ENCODE peak calls at places on chromosome 6, in four cellular contexts. One of them, this sample, is unnamed.
A peak's percentile ranks its signal among the peaks of the same experiment; 100 is the strongest.

GRCh38 chr6:134373282-134373922 is 55.5 kb upstream of the SGK1 start:
- DNase-seq in GM23248: peak; percentile 87
- DNase-seq in HCT116: no peak
- DNase-seq in endothelial cell of umbilical vein: peak; percentile 90
- DNase-seq in this sample: no peak

GRCh38 chr6:27795697-27796494 is 116.3 kb downstream of the OR2B2 start:
- DNase-seq in GM23248: peak; percentile 84
- DNase-seq in endothelial cell of umbilical vein: peak; percentile 95
- DNase-seq in HCT116: peak; percentile 90
- DNase-seq in this sample: peak; percentile 97

GRCh38 chr6:148342146-148343027 is at the start of gene SASH1:
- DNase-seq in HCT116: peak; percentile 62
- DNase-seq in GM23248: peak; percentile 87
- DNase-seq in endothelial cell of umbilical vein: peak; percentile 89
- DNase-seq in this sample: peak; percentile 66

GRCh38 chr6:168265394-168265793 is 54.2 kb downstream of the DACT2 start:
- DNase-seq in HCT116: no peak
- DNase-seq in endothelial cell of umbilical vein: no peak
- DNase-seq in GM23248: no peak
- DNase-seq in this sample: no peak

GRCh38 chr6:30156262-30156599 is 4.8 kb downstream of the TRIM10 start:
- DNase-seq in endothelial cell of umbilical vein: peak; percentile 6
- DNase-seq in GM23248: peak; percentile 44
- DNase-seq in HCT116: peak; percentile 82
- DNase-seq in this sample: no peak

GRCh38 chr6:119079288-119079809 is 885 bp upstream of the FAM184A start:
- DNase-seq in HCT116: no peak
- DNase-seq in endothelial cell of umbilical vein: no peak
- DNase-seq in GM23248: peak; percentile 74
- DNase-seq in this sample: peak; percentile 32

GRCh38 chr6:129590408-129591022 is 119.5 kb downstream of the ARHGAP18 start:
- DNase-seq in GM23248: peak; percentile 62
- DNase-seq in endothelial cell of umbilical vein: peak; percentile 34
- DNase-seq in HCT116: no peak
- DNase-seq in this sample: no peak

GRCh38 chr6:113644861-113645575 is 212.1 kb upstream of the MARCKS start:
- DNase-seq in endothelial cell of umbilical vein: no peak
- DNase-seq in GM23248: peak; percentile 95
- DNase-seq in HCT116: peak; percentile 40
- DNase-seq in this sample: no peak

GRCh38 chr6:14559754-14560527 is 442.4 kb downstream of the CD83 start:
- DNase-seq in HCT116: no peak
- DNase-seq in endothelial cell of umbilical vein: no peak
- DNase-seq in GM23248: peak; percentile 50
- DNase-seq in this sample: no peak

GRCh38 chr6:168029459-168030217 is 32.2 kb downstream of the KIF25 start:
- DNase-seq in endothelial cell of umbilical vein: no peak
- DNase-seq in GM23248: no peak
- DNase-seq in HCT116: no peak
- DNase-seq in this sample: no peak

GRCh38 chr6:101668496-101668895 is 275.0 kb downstream of the GRIK2 start:
- DNase-seq in GM23248: peak; percentile 19
- DNase-seq in endothelial cell of umbilical vein: no peak
- DNase-seq in HCT116: no peak
- DNase-seq in this sample: no peak

GRCh38 chr6:22656696-22657340 is 87.5 kb downstream of the HDGFL1 start:
- DNase-seq in HCT116: no peak
- DNase-seq in endothelial cell of umbilical vein: no peak
- DNase-seq in GM23248: no peak
- DNase-seq in this sample: no peak

GRCh38 chr6:6711832-6712231 is 123.3 kb downstream of the LY86 start:
- DNase-seq in endothelial cell of umbilical vein: no peak
- DNase-seq in GM23248: no peak
- DNase-seq in HCT116: no peak
- DNase-seq in this sample: no peak

GRCh38 chr6:150898390-150899170 is 33.1 kb downstream of the MTHFD1L start:
- DNase-seq in HCT116: no peak
- DNase-seq in GM23248: peak; percentile 76
- DNase-seq in endothelial cell of umbilical vein: no peak
- DNase-seq in this sample: peak; percentile 74

GRCh38 chr6:27091661-27092315 is 155.7 kb upstream of the PRSS16 start:
- DNase-seq in endothelial cell of umbilical vein: peak; percentile 56
- DNase-seq in GM23248: peak; percentile 92
- DNase-seq in HCT116: peak; percentile 86
- DNase-seq in this sample: peak; percentile 66

GRCh38 chr6:52326540-52327364 is 35.2 kb upstream of the PAQR8 start:
- DNase-seq in GM23248: no peak
- DNase-seq in endothelial cell of umbilical vein: no peak
- DNase-seq in HCT116: no peak
- DNase-seq in this sample: no peak

GRCh38 chr6:152750694-152751093 is at the start of gene VIP:
- DNase-seq in GM23248: peak; percentile 66
- DNase-seq in HCT116: no peak
- DNase-seq in endothelial cell of umbilical vein: peak; percentile 46
- DNase-seq in this sample: no peak

GRCh38 chr6:36099872-36100483 is 30.3 kb upstream of the MAPK13 start:
- DNase-seq in GM23248: no peak
- DNase-seq in HCT116: no peak
- DNase-seq in endothelial cell of umbilical vein: peak; percentile 56
- DNase-seq in this sample: no peak

GRCh38 chr6:129253731-129254130 is 370.8 kb downstream of the LAMA2 start:
- DNase-seq in endothelial cell of umbilical vein: no peak
- DNase-seq in GM23248: no peak
- DNase-seq in HCT116: no peak
- DNase-seq in this sample: no peak

GRCh38 chr6:167829513-167829912 is 2.8 kb downstream of the AFDN start:
- DNase-seq in HCT116: no peak
- DNase-seq in GM23248: no peak
- DNase-seq in endothelial cell of umbilical vein: no peak
- DNase-seq in this sample: no peak

DNA sequence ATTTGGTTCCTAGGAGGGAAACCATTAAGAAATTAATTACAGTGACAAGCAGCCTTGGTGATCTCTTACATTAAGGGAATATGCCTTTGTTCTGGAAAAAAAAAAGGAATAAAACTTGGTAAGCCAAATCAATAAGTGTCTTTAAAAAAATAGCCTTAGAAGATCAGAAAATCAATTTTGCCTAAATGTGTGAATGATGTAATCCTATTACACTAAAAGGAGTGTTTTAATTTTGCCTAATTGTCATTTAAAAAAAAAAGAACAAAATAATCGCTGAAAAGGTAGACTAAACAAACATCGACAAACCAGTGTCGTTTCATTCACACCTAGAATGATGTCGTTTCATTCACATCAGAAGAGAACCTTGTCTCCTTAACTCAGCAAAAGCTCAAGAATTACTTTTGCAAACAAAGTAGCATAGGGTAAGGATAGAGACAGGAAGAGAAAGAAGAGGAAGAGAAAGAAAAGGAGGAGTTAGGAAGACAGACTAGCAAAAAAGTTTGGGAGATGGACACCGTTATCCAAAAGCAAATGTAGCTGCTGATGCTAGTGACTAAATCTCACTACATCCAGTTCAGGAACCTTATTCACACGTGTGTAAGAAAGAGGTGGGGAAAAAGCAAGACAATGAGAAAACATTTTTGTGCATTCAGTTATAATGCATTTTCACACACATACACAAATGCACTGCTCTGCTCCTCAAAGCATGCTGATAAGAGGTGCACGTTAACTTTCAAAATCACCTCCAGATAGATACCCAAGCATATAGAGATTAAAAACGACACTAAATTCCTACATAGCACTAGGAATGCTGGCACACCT is 60.6 kb downstream of the HIVEP2 start:
- DNase-seq in GM23248: peak; percentile 26
- DNase-seq in HCT116: no peak
- DNase-seq in endothelial cell of umbilical vein: no peak
- DNase-seq in this sample: no peak
- H3K9ac ChIP-seq in GM23248: peak overlapping the region; percentile 70
- H3K9ac ChIP-seq in HCT116: peak overlapping the region; percentile 50
- H3K9ac ChIP-seq in endothelial cell of umbilical vein: peak overlapping the region; percentile 67
- H3K9ac ChIP-seq in this sample: no peak overlapping the region

GRCh38 chr6:10516953-10517352 is 4.2 kb upstream of the GCNT2 start:
- DNase-seq in GM23248: no peak
- DNase-seq in HCT116: no peak
- DNase-seq in endothelial cell of umbilical vein: no peak
- DNase-seq in this sample: no peak

GRCh38 chr6:10522929-10523573 is 1.9 kb downstream of the GCNT2 start:
- DNase-seq in GM23248: no peak
- DNase-seq in HCT116: no peak
- DNase-seq in endothelial cell of umbilical vein: no peak
- DNase-seq in this sample: no peak

GRCh38 chr6:10518461-10519216 is 2.5 kb upstream of the GCNT2 start:
- DNase-seq in HCT116: no peak
- DNase-seq in GM23248: peak; percentile 27
- DNase-seq in endothelial cell of umbilical vein: peak; percentile 88
- DNase-seq in this sample: no peak

GRCh38 chr6:10521104-10521808 is at the start of gene GCNT2:
- DNase-seq in endothelial cell of umbilical vein: peak; percentile 66
- DNase-seq in HCT116: no peak
- DNase-seq in GM23248: no peak
- DNase-seq in this sample: no peak

DNA sequence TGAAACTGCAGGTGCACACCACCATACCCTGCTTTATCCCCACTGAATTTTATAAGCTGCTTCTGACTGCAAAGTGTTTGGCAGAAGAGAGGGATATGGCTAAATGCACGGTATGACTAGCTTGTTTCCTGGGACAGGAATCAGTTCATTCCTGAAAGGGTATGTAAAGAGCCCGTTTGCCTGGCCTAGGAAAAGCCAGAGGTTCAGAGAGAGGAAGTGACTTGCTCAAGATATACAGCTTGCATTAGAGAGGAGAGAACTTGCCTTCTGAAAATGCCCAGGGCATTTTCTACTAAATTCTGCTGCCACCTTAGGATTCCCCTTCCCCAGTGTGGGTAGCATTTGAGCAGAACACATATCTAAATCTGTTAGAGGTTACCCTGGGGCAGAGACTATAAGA is 683 bp upstream of the GCNT2 start:
- DNase-seq in endothelial cell of umbilical vein: peak; percentile 81
- DNase-seq in GM23248: no peak
- DNase-seq in HCT116: no peak
- DNase-seq in this sample: no peak
- H3K9ac ChIP-seq in endothelial cell of umbilical vein: peak overlapping the region; percentile 62
- H3K9ac ChIP-seq in GM23248: no peak overlapping the region
- H3K9ac ChIP-seq in HCT116: no peak overlapping the region
- H3K9ac ChIP-seq in this sample: peak overlapping the region; percentile 52

GRCh38 chr6:105810922-105811482 is 275.1 kb upstream of the PRDM1 start:
- DNase-seq in GM23248: no peak
- DNase-seq in endothelial cell of umbilical vein: no peak
- DNase-seq in HCT116: no peak
- DNase-seq in this sample: no peak
- H3K9ac ChIP-seq in GM23248: no peak overlapping the region
- H3K9ac ChIP-seq in endothelial cell of umbilical vein: no peak overlapping the region
- H3K9ac ChIP-seq in HCT116: peak overlapping the region; percentile 19
- H3K9ac ChIP-seq in this sample: peak overlapping the region; percentile 6

DNA sequence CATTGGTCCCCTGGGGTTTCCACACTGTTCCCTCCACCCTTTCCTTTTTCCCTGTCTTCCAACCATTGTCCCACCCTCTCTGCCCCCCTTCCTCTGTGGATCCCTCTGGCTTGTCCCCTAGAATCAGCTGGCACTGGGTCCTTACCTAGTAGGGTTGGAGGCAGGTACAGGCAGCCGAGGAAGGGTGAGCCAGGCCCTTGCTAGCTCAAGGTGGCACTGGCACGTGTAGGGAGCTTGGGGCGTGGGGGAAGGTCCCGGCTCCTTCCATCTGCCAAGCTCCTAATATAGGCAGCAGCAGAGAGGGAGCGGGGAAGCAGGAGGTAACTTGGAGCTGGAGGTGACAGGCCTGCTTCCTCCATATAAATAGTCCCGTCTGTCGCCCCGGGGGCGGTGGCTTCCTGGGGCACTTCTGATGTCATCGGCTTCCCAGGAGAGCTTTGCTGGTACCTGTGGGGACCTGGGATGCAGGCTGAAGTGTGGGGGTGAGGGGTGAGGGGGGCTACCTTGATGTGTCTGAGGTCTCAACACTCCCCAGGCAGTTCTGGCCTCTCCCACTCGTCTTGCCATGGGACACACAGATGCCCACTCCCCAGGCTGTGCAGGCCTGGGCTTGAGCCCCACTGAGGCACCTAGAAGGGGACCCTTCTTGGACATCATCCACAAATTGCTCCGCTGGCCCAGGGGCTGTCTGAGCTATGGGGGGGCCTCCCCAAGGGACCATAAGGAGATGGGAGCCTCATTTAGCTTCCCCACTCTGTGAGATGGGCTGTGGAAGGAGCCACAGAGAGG is 155.3 kb upstream of the MLN start:
- DNase-seq in endothelial cell of umbilical vein: no peak
- DNase-seq in HCT116: no peak
- DNase-seq in GM23248: no peak
- DNase-seq in this sample: no peak
- H3K9ac ChIP-seq in endothelial cell of umbilical vein: no peak overlapping the region
- H3K9ac ChIP-seq in HCT116: no peak overlapping the region
- H3K9ac ChIP-seq in GM23248: no peak overlapping the region
- H3K9ac ChIP-seq in this sample: no peak overlapping the region

DNA sequence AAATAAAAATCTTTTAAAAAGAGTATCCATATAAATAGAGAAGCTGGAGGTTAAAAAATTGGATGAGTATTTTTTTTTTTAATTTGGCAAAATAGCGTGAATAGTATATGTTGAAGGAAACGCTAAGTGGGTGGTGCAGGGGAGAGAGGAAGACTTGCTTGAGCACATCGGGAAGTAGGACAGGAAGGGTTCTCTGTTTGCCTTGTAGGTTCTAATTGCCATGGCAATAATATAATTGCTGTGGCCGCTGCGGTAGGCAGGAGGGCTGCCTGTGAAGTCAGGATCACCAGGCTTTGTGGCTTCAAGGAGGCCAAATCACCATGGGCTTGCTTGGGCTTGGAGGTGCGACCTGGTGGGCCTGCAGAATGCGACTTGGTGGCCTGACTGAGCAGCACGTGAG is 35.1 kb downstream of the IGF2R start:
- DNase-seq in endothelial cell of umbilical vein: no peak
- DNase-seq in GM23248: no peak
- DNase-seq in HCT116: no peak
- DNase-seq in this sample: no peak
- H3K9ac ChIP-seq in endothelial cell of umbilical vein: no peak overlapping the region
- H3K9ac ChIP-seq in GM23248: no peak overlapping the region
- H3K9ac ChIP-seq in HCT116: no peak overlapping the region
- H3K9ac ChIP-seq in this sample: no peak overlapping the region